ENCODE peak calls at places on chromosomes 13 and 19, in nine cellular contexts. G is nephron progenitor cell; W is Right ventricle myocardium inferior; L is thoracic aorta; B is activated naive CD4-positive, alpha-beta T cell treated with anti-CD3 and anti-CD28 coated beads, Interleukin-2, amount 10 ng/mL, durations not matched to agents 7 days and 5 days; C is IMR-90; K is left kidney; X is type B pancreatic cell; J is activated CD8-positive, alpha-beta memory T cell treated with anti-CD3 and anti-CD28 coated beads for 4 hours. A is an unnamed sample.

GRCh38 chr13:110228936-110229904 is 77.7 kb downstream of the COL4A1 start:
- DNase-seq in C (no peak), L (no peak), W (no peak), X (peak), B (no peak), K (peak), G (peak), J (no peak), A (peak)

GRCh38 chr19:33492090-33492489 is 29.5 kb downstream of the PEPD start:
- DNase-seq in J (no peak), B (no peak), G (no peak), X (no peak), L (no peak), W (no peak), K (no peak), C (no peak), A (no peak)

GRCh38 chr13:94188173-94188869 is 291.2 kb downstream of the DCT start:
- DNase-seq in K (no peak), X (no peak), J (no peak), B (no peak), L (no peak), G (no peak), W (no peak), C (no peak), A (no peak)

GRCh38 chr19:34468400-34468799 is 13.2 kb upstream of the WTIP start:
- DNase-seq in X (no peak), C (no peak), G (no peak), L (no peak), J (no peak), K (no peak), B (no peak), W (no peak), A (no peak)

GRCh38 chr19:9057505-9058258 is 29.2 kb upstream of the OR1M1 start:
- DNase-seq in B (no peak), C (no peak), K (peak), J (no peak), X (no peak), G (no peak), L (no peak), W (no peak), A (no peak)

GRCh38 chr19:19460258-19460731 is 54.8 kb downstream of the GATAD2A start:
- DNase-seq in J (no peak), L (no peak), C (peak), G (no peak), B (no peak), W (no peak), X (no peak), K (no peak), A (no peak)

GRCh38 chr19:31278555-31279435 is 70.4 kb downstream of the TSHZ3 start:
- DNase-seq in J (no peak), B (no peak), L (no peak), X (no peak), G (no peak), C (no peak), K (no peak), W (no peak), A (no peak)

GRCh38 chr13:98503175-98504028 is 73.5 kb downstream of the STK24 start:
- DNase-seq in W (no peak), L (no peak), X (no peak), K (peak), C (peak), B (no peak), J (no peak), G (no peak), A (peak)

GRCh38 chr13:19597523-19597922 is 35.9 kb upstream of the MPHOSPH8 start:
- DNase-seq in J (no peak), L (no peak), W (no peak), B (no peak), C (peak), X (no peak), G (no peak), K (no peak), A (peak)

GRCh38 chr19:2416321-2417097 is 10.9 kb downstream of the TIMM13 start:
- DNase-seq in K (no peak), G (no peak), B (no peak), C (no peak), J (no peak), X (no peak), W (no peak), L (no peak), A (no peak)

GRCh38 chr19:55452381-55453325 is 8.8 kb downstream of the ISOC2 start:
- DNase-seq in C (peak), B (peak), X (peak), W (peak), K (peak), J (no peak), G (peak), L (no peak), A (peak)

GRCh38 chr19:32041681-32042292 is 303.6 kb upstream of the ZNF507 start:
- DNase-seq in W (no peak), J (no peak), B (peak), K (peak), L (no peak), C (peak), G (peak), X (no peak), A (no peak)

GRCh38 chr19:17086129-17086528 is 10.6 kb downstream of the MYO9B start:
- DNase-seq in B (no peak), L (no peak), G (no peak), X (no peak), J (no peak), W (no peak), C (no peak), K (no peak), A (no peak)

GRCh38 chr19:49073514-49074378 is 1.2 kb upstream of the KCNA7 start:
- DNase-seq in B (peak), K (peak), C (no peak), W (no peak), L (no peak), J (no peak), G (no peak), X (no peak), A (peak)

GRCh38 chr13:113404366-113404722 is 40.4 kb upstream of the GRTP1 start:
- DNase-seq in G (no peak), J (no peak), X (no peak), L (no peak), K (no peak), B (no peak), C (no peak), W (no peak), A (no peak)

GRCh38 chr13:113776231-113777125 is 17.5 kb downstream of the TMEM255B start:
- DNase-seq in J (no peak), C (no peak), W (peak), B (no peak), L (no peak), G (no peak), K (peak), X (no peak), A (no peak)

GRCh38 chr13:104593251-104593576 is 1527.0 kb upstream of the SLC10A2 start:
- DNase-seq in X (no peak), G (no peak), W (no peak), J (no peak), C (no peak), B (no peak), L (no peak), K (no peak), A (no peak)

GRCh38 chr13:49395416-49396277 is 48.2 kb downstream of the CAB39L start:
- DNase-seq in J (no peak), L (peak), C (no peak), K (no peak), X (no peak), B (no peak), W (no peak), G (no peak), A (peak)

GRCh38 chr13:47904239-47904638 is 96.8 kb downstream of the SUCLA2 start:
- DNase-seq in C (no peak), B (no peak), L (no peak), G (no peak), X (no peak), W (no peak), J (no peak), K (no peak), A (no peak)

GRCh38 chr19:39531834-39532232 is 819 bp downstream of the EID2B start:
- DNase-seq in G (no peak), B (no peak), X (no peak), C (no peak), W (no peak), K (peak), L (no peak), J (no peak), A (no peak)

GRCh38 chr13:99352351-99353271 is 45.4 kb upstream of the GPR183 start:
- DNase-seq in B (no peak), X (no peak), J (no peak), C (no peak), L (no peak), W (no peak), K (no peak), G (no peak), A (no peak)

GRCh38 chr13:49546559-49546958 is 38.8 kb downstream of the RCBTB1 start:
- DNase-seq in X (no peak), B (no peak), G (no peak), J (no peak), L (no peak), W (no peak), K (no peak), C (no peak), A (no peak)

GRCh38 chr19:3184847-3185481 is 766 bp upstream of the NCLN start:
- DNase-seq in G (peak), L (peak), W (peak), X (no peak), B (peak), K (no peak), J (no peak), C (no peak), A (no peak)

GRCh38 chr19:43595605-43595998 is 332 bp downstream of the IRGQ start:
- DNase-seq in J (no peak), G (no peak), K (no peak), B (no peak), C (no peak), L (no peak), X (no peak), W (peak), A (no peak)

A was measured in EH.